ENCODE peak calls at places on chromosomes 6 and 20, in seven cellular contexts. I is upper lobe of left lung; J is gastrocnemius medialis; A is body of pancreas; X is GM23338; U is CD8-positive, alpha-beta T cell; L is pancreas. K is an unnamed sample.

GRCh38 chr6:38016824-38017223 is 197.3 kb downstream of the ZFAND3 start:
- DNase-seq in I (no peak), X (no peak), U (no peak), A (no peak), L (no peak), J (no peak), K (no peak)

GRCh38 chr6:20020526-20020925 is 183.4 kb downstream of the ID4 start:
- DNase-seq in X (no peak), A (no peak), U (no peak), L (no peak), I (no peak), J (no peak), K (no peak)

GRCh38 chr20:43463864-43464785 is 6.4 kb downstream of the SRSF6 start:
- DNase-seq in U (no peak), J (no peak), A (no peak), X (no peak), I (no peak), L (no peak), K (no peak)

GRCh38 chr20:16290358-16290757 is 282.9 kb downstream of the KIF16B start:
- DNase-seq in I (no peak), X (no peak), L (no peak), U (no peak), A (no peak), J (no peak), K (no peak)

GRCh38 chr6:80618953-80619352 is 512.5 kb downstream of the BCKDHB start:
- DNase-seq in X (no peak), A (no peak), J (no peak), U (no peak), I (no peak), L (no peak), K (no peak)

GRCh38 chr6:71419217-71419953 is 130.8 kb downstream of the OGFRL1 start:
- DNase-seq in L (peak; percentile 21), J (no peak), A (no peak), I (peak; percentile 10), X (peak; percentile 13), U (no peak), K (peak; percentile 21)

GRCh38 chr20:53805895-53806384 is 212.3 kb upstream of the ZNF217 start:
- DNase-seq in I (no peak), J (no peak), X (no peak), A (no peak), U (no peak), L (no peak), K (no peak)

GRCh38 chr6:19988555-19988954 is 151.4 kb downstream of the ID4 start:
- DNase-seq in A (no peak), U (no peak), L (no peak), J (no peak), I (no peak), X (peak; percentile 80), K (no peak)

GRCh38 chr20:57462781-57463180 is 62.2 kb downstream of the CTCFL start:
- DNase-seq in I (no peak), L (no peak), X (no peak), U (no peak), A (no peak), J (no peak), K (no peak)

GRCh38 chr6:52534966-52535390 is 41.9 kb downstream of the TRAM2 start:
- DNase-seq in L (no peak), J (no peak), I (no peak), A (no peak), X (no peak), U (no peak), K (no peak)

GRCh38 chr6:52537001-52537753 is 39.7 kb downstream of the TRAM2 start:
- DNase-seq in L (no peak), A (no peak), U (no peak), I (no peak), J (no peak), X (no peak), K (no peak)

GRCh38 chr6:52536424-52536916 is 40.4 kb downstream of the TRAM2 start:
- DNase-seq in A (no peak), L (no peak), U (no peak), X (no peak), I (no peak), J (no peak), K (no peak)

GRCh38 chr6:52534363-52534762 is 42.5 kb downstream of the TRAM2 start:
- DNase-seq in L (no peak), U (no peak), J (no peak), X (no peak), I (no peak), A (no peak), K (no peak)

DNA sequence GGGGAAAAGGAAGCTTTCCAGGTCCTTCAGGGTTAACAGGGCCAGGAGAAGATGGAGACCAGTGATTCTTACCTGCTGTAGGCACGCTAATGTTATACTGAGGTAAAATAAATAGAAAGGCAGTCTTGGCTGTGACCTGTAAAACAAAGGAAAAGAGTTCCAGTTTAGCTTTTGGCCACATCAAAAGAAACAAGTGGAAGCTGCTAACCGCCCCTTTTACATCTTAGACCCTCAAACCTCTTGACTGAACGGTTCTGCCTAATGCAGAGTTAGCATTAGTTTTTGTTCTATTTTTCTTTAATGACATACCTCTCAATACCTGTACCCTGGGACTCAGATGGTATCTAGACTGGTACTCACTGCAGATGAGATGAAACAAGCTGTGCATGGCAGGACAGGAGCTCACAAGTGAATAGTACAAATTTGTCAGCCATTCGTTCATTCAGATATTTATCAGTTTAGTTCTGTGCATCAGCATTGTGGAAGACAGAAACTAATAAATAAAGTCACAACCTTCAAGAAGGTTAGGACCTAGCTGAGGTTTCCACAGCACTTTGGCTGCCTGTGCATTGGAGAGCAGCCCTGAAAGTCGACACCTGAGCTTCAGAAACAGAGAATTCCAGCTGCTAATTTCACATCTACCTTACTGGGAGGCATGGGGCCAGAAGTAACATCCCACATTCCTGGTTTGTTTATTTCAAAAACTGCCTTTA is 41.0 kb downstream of the TRAM2 start:
- DNase-seq in U (no peak), L (no peak), X (peak; percentile 33), J (no peak), A (no peak), I (no peak), K (no peak)
- H3K27ac ChIP-seq in U (no peak overlapping the region), L (no peak overlapping the region), X (no peak overlapping the region), J (no peak overlapping the region), A (no peak overlapping the region), I (no peak overlapping the region), K (no peak overlapping the region)

GRCh38 chr20:34065260-34065659 is 46.8 kb downstream of the EIF2S2 start:
- DNase-seq in I (no peak), X (no peak), A (peak; percentile 44), L (no peak), U (no peak), J (no peak), K (no peak)

GRCh38 chr20:34070079-34070439 is 42.0 kb downstream of the EIF2S2 start:
- DNase-seq in J (no peak), U (no peak), X (no peak), L (no peak), I (no peak), A (no peak), K (no peak)

GRCh38 chr20:34066476-34067090 is 45.5 kb downstream of the EIF2S2 start:
- DNase-seq in A (no peak), X (no peak), L (no peak), U (no peak), J (no peak), I (no peak), K (no peak)

GRCh38 chr20:34069341-34070078 is 42.5 kb downstream of the EIF2S2 start:
- DNase-seq in J (peak; percentile 66), L (peak; percentile 58), A (peak; percentile 77), I (no peak), U (peak; percentile 59), X (peak; percentile 94), K (peak; percentile 48)

DNA sequence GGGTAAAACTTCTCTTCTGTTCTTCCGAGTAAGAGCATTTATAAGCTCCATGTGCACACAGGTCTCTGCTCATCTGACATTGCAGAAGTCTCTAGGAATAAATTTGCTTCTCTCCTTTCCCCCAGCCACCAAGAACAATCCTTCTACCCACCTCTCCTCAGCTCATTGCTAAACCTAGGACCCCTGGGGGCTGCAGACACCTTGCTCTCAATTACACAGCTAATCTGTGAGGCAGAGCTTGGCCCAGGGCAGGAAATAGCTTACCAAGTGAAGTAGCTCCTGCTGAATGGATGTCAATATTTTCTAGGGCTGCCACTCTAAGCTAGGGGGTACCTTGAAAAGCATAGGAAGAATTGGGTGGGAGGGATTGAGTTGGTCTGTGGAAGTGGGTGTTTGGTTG is 44.0 kb downstream of the EIF2S2 start:
- DNase-seq in J (no peak), L (no peak), A (no peak), U (no peak), X (no peak), I (no peak), K (no peak)
- H3K36me3 ChIP-seq in J (peaks cover 7% of the 10 kb centered on the region), L (no peaks in the 10 kb centered on the region), A (no peaks in the 10 kb centered on the region), U (peaks cover 6% of the 10 kb centered on the region), X (peaks cover 3% of the 10 kb centered on the region), I (peaks cover 7% of the 10 kb centered on the region), K (peaks cover 8% of the 10 kb centered on the region)

GRCh38 chr6:35036828-35037095 is 104.4 kb downstream of the TCP11 start:
- DNase-seq in J (no peak), L (no peak), U (no peak), X (peak; percentile 59), A (no peak), I (no peak), K (no peak)

GRCh38 chr6:35040398-35040797 is 100.7 kb downstream of the TCP11 start:
- DNase-seq in A (no peak), L (no peak), I (no peak), J (no peak), U (no peak), X (no peak), K (no peak)

GRCh38 chr6:35037289-35038038 is 103.7 kb downstream of the TCP11 start:
- DNase-seq in A (no peak), X (peak; percentile 70), J (no peak), I (no peak), L (no peak), U (no peak), K (no peak)

GRCh38 chr6:35036059-35036827 is 104.9 kb downstream of the TCP11 start:
- DNase-seq in L (no peak), U (no peak), X (no peak), J (no peak), I (no peak), A (no peak), K (no peak)

DNA sequence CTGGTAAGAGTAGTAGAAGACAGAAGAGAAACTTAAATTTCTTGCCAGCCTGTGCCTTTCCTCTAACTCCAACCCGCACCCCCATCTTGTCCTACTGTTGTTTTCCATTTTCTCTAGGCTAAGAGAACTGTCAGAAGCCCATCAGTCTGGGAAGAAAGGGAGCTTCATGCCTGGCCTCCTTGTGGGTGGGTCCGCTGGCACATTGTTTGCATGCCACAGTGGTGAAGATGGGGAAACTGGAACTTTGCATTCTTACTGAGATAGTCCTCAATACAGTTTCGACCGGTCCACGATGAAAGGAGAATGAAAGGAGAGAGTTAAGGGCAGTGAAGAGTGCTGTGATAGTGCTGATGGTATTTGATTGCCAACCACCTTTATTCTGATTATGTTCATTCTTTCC is 103.1 kb downstream of the TCP11 start:
- DNase-seq in X (peak; percentile 52), I (no peak), J (no peak), A (no peak), L (no peak), U (no peak), K (no peak)
- H3K4me1 ChIP-seq in X (peaks cover 65% of the 10 kb centered on the region), I (peaks cover 66% of the 10 kb centered on the region), J (peaks cover 48% of the 10 kb centered on the region), A (peaks cover 27% of the 10 kb centered on the region), L (peaks cover 20% of the 10 kb centered on the region), U (no peaks in the 10 kb centered on the region), K (peaks cover 81% of the 10 kb centered on the region)

DNA sequence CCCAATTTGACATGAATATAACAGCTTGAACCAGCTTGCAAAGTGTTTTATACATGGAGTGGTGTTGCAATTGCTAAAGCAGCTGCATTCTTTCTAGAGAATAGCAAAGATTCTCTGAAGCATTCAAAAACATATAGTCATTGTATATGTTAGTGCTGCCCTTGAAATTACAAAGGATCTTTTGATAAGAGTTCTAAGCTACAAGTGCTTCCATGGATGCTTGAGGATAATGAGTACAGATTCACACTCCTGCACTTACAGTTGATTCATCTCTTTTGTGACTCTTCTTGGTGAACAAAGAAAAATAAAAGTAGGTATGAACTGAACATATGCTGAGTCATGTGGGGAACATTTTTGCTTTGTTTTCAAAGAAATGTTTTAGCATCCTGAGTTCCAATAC is 175.7 kb downstream of the ALDH8A1 start:
- DNase-seq in U (no peak), L (no peak), J (no peak), I (no peak), A (no peak), X (no peak), K (no peak)
- H3K27ac ChIP-seq in U (no peak overlapping the region), L (no peak overlapping the region), J (no peak overlapping the region), I (no peak overlapping the region), A (no peak overlapping the region), X (no peak overlapping the region), K (no peak overlapping the region)

K was measured in heart right ventricle.